ENCODE peak calls at places on chromosomes 4 and X, in five cellular contexts. One of them, this sample, is unnamed.

GRCh38 chrX:143634701-143635442 is 1.0 kb downstream of the SLITRK4 start:
- DNase-seq in naive thymus-derived CD8-positive, alpha-beta T cell: no peak
- DNase-seq in NCI-H1105 treated with DMSO at 0.1 percent for 48 hours: peak
- DNase-seq in uterus: no peak
- DNase-seq in T-cell: no peak
- DNase-seq in this sample: peak

GRCh38 chrX:20593836-20594235 is 327.1 kb upstream of the RPS6KA3 start:
- DNase-seq in NCI-H1105 treated with DMSO at 0.1 percent for 48 hours: no peak
- DNase-seq in T-cell: no peak
- DNase-seq in uterus: no peak
- DNase-seq in naive thymus-derived CD8-positive, alpha-beta T cell: no peak
- DNase-seq in this sample: no peak

GRCh38 chrX:135931644-135932487 is 38.4 kb downstream of the SAGE1 start:
- DNase-seq in naive thymus-derived CD8-positive, alpha-beta T cell: peak
- DNase-seq in NCI-H1105 treated with DMSO at 0.1 percent for 48 hours: peak
- DNase-seq in T-cell: peak
- DNase-seq in uterus: peak
- DNase-seq in this sample: peak

GRCh38 chr4:110515676-110516075 is 39.7 kb downstream of the ENPEP start:
- DNase-seq in naive thymus-derived CD8-positive, alpha-beta T cell: peak
- DNase-seq in NCI-H1105 treated with DMSO at 0.1 percent for 48 hours: no peak
- DNase-seq in uterus: no peak
- DNase-seq in T-cell: no peak
- DNase-seq in this sample: no peak

GRCh38 chr4:101689220-101689619 is 101.3 kb upstream of the BANK1 start:
- DNase-seq in naive thymus-derived CD8-positive, alpha-beta T cell: no peak
- DNase-seq in T-cell: no peak
- DNase-seq in NCI-H1105 treated with DMSO at 0.1 percent for 48 hours: no peak
- DNase-seq in uterus: no peak
- DNase-seq in this sample: no peak

GRCh38 chr4:24971192-24971591 is 58.4 kb upstream of the CCDC149 start:
- DNase-seq in uterus: no peak
- DNase-seq in NCI-H1105 treated with DMSO at 0.1 percent for 48 hours: no peak
- DNase-seq in naive thymus-derived CD8-positive, alpha-beta T cell: no peak
- DNase-seq in T-cell: no peak
- DNase-seq in this sample: peak

GRCh38 chr4:109969087-109969486 is 56.4 kb downstream of the EGF start:
- DNase-seq in uterus: no peak
- DNase-seq in NCI-H1105 treated with DMSO at 0.1 percent for 48 hours: no peak
- DNase-seq in T-cell: no peak
- DNase-seq in naive thymus-derived CD8-positive, alpha-beta T cell: no peak
- DNase-seq in this sample: no peak

GRCh38 chr4:169398294-169398693 is 127.5 kb upstream of the SH3RF1 start:
- DNase-seq in NCI-H1105 treated with DMSO at 0.1 percent for 48 hours: no peak
- DNase-seq in uterus: no peak
- DNase-seq in T-cell: no peak
- DNase-seq in naive thymus-derived CD8-positive, alpha-beta T cell: no peak
- DNase-seq in this sample: no peak

GRCh38 chrX:74351760-74352159 is 47.8 kb downstream of the ZCCHC13 start:
- DNase-seq in T-cell: no peak
- DNase-seq in NCI-H1105 treated with DMSO at 0.1 percent for 48 hours: no peak
- DNase-seq in uterus: no peak
- DNase-seq in naive thymus-derived CD8-positive, alpha-beta T cell: no peak
- DNase-seq in this sample: no peak

GRCh38 chr4:146211440-146211839 is 2.9 kb upstream of the REELD1 start:
- DNase-seq in NCI-H1105 treated with DMSO at 0.1 percent for 48 hours: no peak
- DNase-seq in uterus: no peak
- DNase-seq in naive thymus-derived CD8-positive, alpha-beta T cell: no peak
- DNase-seq in T-cell: no peak
- DNase-seq in this sample: no peak

GRCh38 chrX:24375732-24376131 is 15.3 kb downstream of the SUPT20HL1 start:
- DNase-seq in T-cell: no peak
- DNase-seq in naive thymus-derived CD8-positive, alpha-beta T cell: no peak
- DNase-seq in NCI-H1105 treated with DMSO at 0.1 percent for 48 hours: no peak
- DNase-seq in uterus: no peak
- DNase-seq in this sample: no peak

GRCh38 chr4:10741221-10741620 is 56.7 kb upstream of the CLNK start:
- DNase-seq in T-cell: no peak
- DNase-seq in NCI-H1105 treated with DMSO at 0.1 percent for 48 hours: no peak
- DNase-seq in naive thymus-derived CD8-positive, alpha-beta T cell: no peak
- DNase-seq in uterus: no peak
- DNase-seq in this sample: no peak

GRCh38 chrX:19388741-19389140 is 45.0 kb downstream of the PDHA1 start:
- DNase-seq in NCI-H1105 treated with DMSO at 0.1 percent for 48 hours: no peak
- DNase-seq in uterus: no peak
- DNase-seq in naive thymus-derived CD8-positive, alpha-beta T cell: no peak
- DNase-seq in T-cell: no peak
- DNase-seq in this sample: no peak

GRCh38 chr4:109665783-109666455 is 37.3 kb downstream of the CASP6 start:
- DNase-seq in uterus: no peak
- DNase-seq in T-cell: no peak
- DNase-seq in NCI-H1105 treated with DMSO at 0.1 percent for 48 hours: peak
- DNase-seq in naive thymus-derived CD8-positive, alpha-beta T cell: no peak
- DNase-seq in this sample: no peak

GRCh38 chrX:109537324-109537665 is 651 bp downstream of the NXT2 start:
- DNase-seq in NCI-H1105 treated with DMSO at 0.1 percent for 48 hours: no peak
- DNase-seq in naive thymus-derived CD8-positive, alpha-beta T cell: no peak
- DNase-seq in T-cell: no peak
- DNase-seq in uterus: peak
- DNase-seq in this sample: no peak

GRCh38 chr4:95181446-95182306 is 367.1 kb downstream of the UNC5C start:
- DNase-seq in NCI-H1105 treated with DMSO at 0.1 percent for 48 hours: no peak
- DNase-seq in T-cell: no peak
- DNase-seq in uterus: no peak
- DNase-seq in naive thymus-derived CD8-positive, alpha-beta T cell: no peak
- DNase-seq in this sample: no peak

GRCh38 chr4:3452376-3452775 is 10.6 kb downstream of the HGFAC start:
- DNase-seq in uterus: no peak
- DNase-seq in NCI-H1105 treated with DMSO at 0.1 percent for 48 hours: no peak
- DNase-seq in T-cell: no peak
- DNase-seq in naive thymus-derived CD8-positive, alpha-beta T cell: no peak
- DNase-seq in this sample: peak

GRCh38 chr4:176920694-176921093 is 128.0 kb upstream of the VEGFC start:
- DNase-seq in uterus: no peak
- DNase-seq in NCI-H1105 treated with DMSO at 0.1 percent for 48 hours: no peak
- DNase-seq in naive thymus-derived CD8-positive, alpha-beta T cell: no peak
- DNase-seq in T-cell: no peak
- DNase-seq in this sample: no peak

GRCh38 chrX:24014388-24015018 is 12.5 kb downstream of the KLHL15 start:
- DNase-seq in T-cell: no peak
- DNase-seq in naive thymus-derived CD8-positive, alpha-beta T cell: peak
- DNase-seq in NCI-H1105 treated with DMSO at 0.1 percent for 48 hours: no peak
- DNase-seq in uterus: no peak
- DNase-seq in this sample: no peak

GRCh38 chrX:136850441-136851175 is 29.9 kb downstream of the RBMX start:
- DNase-seq in NCI-H1105 treated with DMSO at 0.1 percent for 48 hours: no peak
- DNase-seq in T-cell: no peak
- DNase-seq in naive thymus-derived CD8-positive, alpha-beta T cell: no peak
- DNase-seq in uterus: no peak
- DNase-seq in this sample: no peak

GRCh38 chrX:128739539-128739938 is 687.3 kb upstream of the ACTRT1 start:
- DNase-seq in NCI-H1105 treated with DMSO at 0.1 percent for 48 hours: peak
- DNase-seq in naive thymus-derived CD8-positive, alpha-beta T cell: no peak
- DNase-seq in uterus: no peak
- DNase-seq in T-cell: no peak
- DNase-seq in this sample: no peak

GRCh38 chr4:176259330-176260090 is 9.5 kb downstream of the ASB5 start:
- DNase-seq in T-cell: no peak
- DNase-seq in NCI-H1105 treated with DMSO at 0.1 percent for 48 hours: no peak
- DNase-seq in uterus: no peak
- DNase-seq in naive thymus-derived CD8-positive, alpha-beta T cell: no peak
- DNase-seq in this sample: no peak

GRCh38 chr4:16721618-16722291 is 176.7 kb downstream of the LDB2 start:
- DNase-seq in naive thymus-derived CD8-positive, alpha-beta T cell: no peak
- DNase-seq in uterus: no peak
- DNase-seq in NCI-H1105 treated with DMSO at 0.1 percent for 48 hours: no peak
- DNase-seq in T-cell: no peak
- DNase-seq in this sample: no peak

GRCh38 chrX:150508461-150509367 is 59.7 kb upstream of the MTM1 start:
- DNase-seq in NCI-H1105 treated with DMSO at 0.1 percent for 48 hours: no peak
- DNase-seq in uterus: peak
- DNase-seq in T-cell: no peak
- DNase-seq in naive thymus-derived CD8-positive, alpha-beta T cell: no peak
- DNase-seq in this sample: no peak

This sample was measured in NCI-H146.